ENCODE peak calls at places on chromosomes 7 and 10, in four cellular contexts. One of them, this sample, is unnamed.

GRCh38 chr10:43853369-43853768 is 204.7 kb upstream of the ZNF32 start:
- DNase-seq in testis: no peak
- DNase-seq in uterus: no peak
- DNase-seq in adrenal gland: no peak
- DNase-seq in this sample: peak; percentile 41

GRCh38 chr7:128022631-128023532 is 8.4 kb downstream of the LRRC4 start:
- DNase-seq in adrenal gland: no peak
- DNase-seq in testis: no peak
- DNase-seq in uterus: peak; percentile 35
- DNase-seq in this sample: no peak

GRCh38 chr7:43220250-43220649 is 107.8 kb downstream of the HECW1 start:
- DNase-seq in adrenal gland: no peak
- DNase-seq in uterus: no peak
- DNase-seq in testis: no peak
- DNase-seq in this sample: no peak

GRCh38 chr7:22350466-22351328 is 6.3 kb downstream of the RAPGEF5 start:
- DNase-seq in testis: peak; percentile 62
- DNase-seq in adrenal gland: peak; percentile 76
- DNase-seq in uterus: no peak
- DNase-seq in this sample: no peak

GRCh38 chr10:111551001-111551400 is 474.2 kb downstream of the ADRA2A start:
- DNase-seq in adrenal gland: no peak
- DNase-seq in uterus: no peak
- DNase-seq in testis: no peak
- DNase-seq in this sample: no peak

GRCh38 chr10:34017281-34017680 is 682.8 kb upstream of the NRP1 start:
- DNase-seq in adrenal gland: no peak
- DNase-seq in testis: no peak
- DNase-seq in uterus: no peak
- DNase-seq in this sample: no peak

GRCh38 chr7:2614646-2615330 is 17.0 kb upstream of the TTYH3 start:
- DNase-seq in adrenal gland: no peak
- DNase-seq in uterus: no peak
- DNase-seq in testis: no peak
- DNase-seq in this sample: no peak

GRCh38 chr10:124290095-124290795 is 128.5 kb downstream of the OAT start:
- DNase-seq in uterus: no peak
- DNase-seq in testis: peak; percentile 22
- DNase-seq in adrenal gland: peak; percentile 42
- DNase-seq in this sample: peak; percentile 83

GRCh38 chr10:63133787-63134557 is 844 bp downstream of the NRBF2 start:
- DNase-seq in uterus: no peak
- DNase-seq in testis: no peak
- DNase-seq in adrenal gland: no peak
- DNase-seq in this sample: no peak

GRCh38 chr7:54709283-54709682 is 49.7 kb downstream of the SEC61G start:
- DNase-seq in adrenal gland: no peak
- DNase-seq in uterus: no peak
- DNase-seq in testis: no peak
- DNase-seq in this sample: no peak

GRCh38 chr10:119620771-119621384 is 24.1 kb upstream of the TIAL1 start:
- DNase-seq in adrenal gland: no peak
- DNase-seq in testis: no peak
- DNase-seq in uterus: no peak
- DNase-seq in this sample: peak; percentile 8

GRCh38 chr7:50665403-50666123 is 100.4 kb upstream of the DDC start:
- DNase-seq in testis: no peak
- DNase-seq in uterus: no peak
- DNase-seq in adrenal gland: no peak
- DNase-seq in this sample: no peak

GRCh38 chr10:128036746-128037542 is 89.3 kb downstream of the MKI67 start:
- DNase-seq in uterus: no peak
- DNase-seq in adrenal gland: peak; percentile 57
- DNase-seq in testis: no peak
- DNase-seq in this sample: peak; percentile 70

GRCh38 chr7:46226860-46227259 is 305.8 kb upstream of the IGFBP3 start:
- DNase-seq in uterus: no peak
- DNase-seq in testis: no peak
- DNase-seq in adrenal gland: no peak
- DNase-seq in this sample: no peak

GRCh38 chr10:44956717-44957706 is 2.6 kb upstream of the RASSF4 start:
- DNase-seq in adrenal gland: no peak
- DNase-seq in testis: no peak
- DNase-seq in uterus: no peak
- DNase-seq in this sample: peak; percentile 11

GRCh38 chr7:77427996-77428603 is 12.0 kb upstream of the GSAP start:
- DNase-seq in adrenal gland: peak; percentile 20
- DNase-seq in uterus: no peak
- DNase-seq in testis: no peak
- DNase-seq in this sample: no peak

GRCh38 chr7:17928055-17928454 is 12.2 kb downstream of the SNX13 start:
- DNase-seq in testis: no peak
- DNase-seq in uterus: no peak
- DNase-seq in adrenal gland: no peak
- DNase-seq in this sample: no peak

GRCh38 chr10:88994034-88994433 is 3.4 kb downstream of the FAS start:
- DNase-seq in uterus: no peak
- DNase-seq in testis: no peak
- DNase-seq in adrenal gland: no peak
- DNase-seq in this sample: no peak

GRCh38 chr10:71726673-71727428 is 7.3 kb upstream of the C10orf105 start:
- DNase-seq in adrenal gland: no peak
- DNase-seq in testis: no peak
- DNase-seq in uterus: no peak
- DNase-seq in this sample: peak; percentile 82

GRCh38 chr7:37753398-37753797 is 69.8 kb downstream of the GPR141 start:
- DNase-seq in uterus: no peak
- DNase-seq in adrenal gland: no peak
- DNase-seq in testis: no peak
- DNase-seq in this sample: no peak

GRCh38 chr7:80249619-80250305 is 115.1 kb downstream of the GNAI1 start:
- DNase-seq in testis: no peak
- DNase-seq in uterus: no peak
- DNase-seq in adrenal gland: no peak
- DNase-seq in this sample: no peak

GRCh38 chr10:63094405-63094804 is 38.7 kb upstream of the NRBF2 start:
- DNase-seq in testis: no peak
- DNase-seq in uterus: no peak
- DNase-seq in adrenal gland: no peak
- DNase-seq in this sample: no peak

GRCh38 chr10:125283191-125283590 is 122.8 kb upstream of the CTBP2 start:
- DNase-seq in adrenal gland: no peak
- DNase-seq in testis: no peak
- DNase-seq in uterus: no peak
- DNase-seq in this sample: no peak

GRCh38 chr10:81426722-81427121 is 448.3 kb upstream of the NRG3 start:
- DNase-seq in uterus: no peak
- DNase-seq in testis: no peak
- DNase-seq in adrenal gland: no peak
- DNase-seq in this sample: no peak

GRCh38 chr10:93408788-93409187 is 73.3 kb downstream of the MYOF start:
- DNase-seq in uterus: no peak
- DNase-seq in adrenal gland: no peak
- DNase-seq in testis: no peak
- DNase-seq in this sample: no peak

GRCh38 chr7:98235901-98236300 is 16.1 kb downstream of the TECPR1 start:
- DNase-seq in uterus: no peak
- DNase-seq in adrenal gland: no peak
- DNase-seq in testis: no peak
- DNase-seq in this sample: no peak

GRCh38 chr10:42754155-42755027 is 28.2 kb upstream of the BMS1 start:
- DNase-seq in testis: no peak
- DNase-seq in adrenal gland: no peak
- DNase-seq in uterus: peak; percentile 41
- DNase-seq in this sample: no peak

GRCh38 chr10:17607603-17608332 is 9.4 kb downstream of the HACD1 start:
- DNase-seq in adrenal gland: no peak
- DNase-seq in testis: no peak
- DNase-seq in uterus: no peak
- DNase-seq in this sample: no peak

GRCh38 chr7:134108803-134109202 is 18.3 kb upstream of the LRGUK start:
- DNase-seq in testis: no peak
- DNase-seq in uterus: no peak
- DNase-seq in adrenal gland: no peak
- DNase-seq in this sample: no peak

GRCh38 chr7:137882806-137883205 is 36.0 kb upstream of the DGKI start:
- DNase-seq in adrenal gland: no peak
- DNase-seq in testis: no peak
- DNase-seq in uterus: no peak
- DNase-seq in this sample: no peak

GRCh38 chr7:71594746-71595145 is 462.8 kb downstream of the GALNT17 start:
- DNase-seq in adrenal gland: no peak
- DNase-seq in testis: no peak
- DNase-seq in uterus: no peak
- DNase-seq in this sample: no peak

GRCh38 chr7:24970676-24971075 is 9.3 kb downstream of the OSBPL3 start:
- DNase-seq in adrenal gland: no peak
- DNase-seq in uterus: no peak
- DNase-seq in testis: no peak
- DNase-seq in this sample: no peak

GRCh38 chr10:32140403-32140802 is 84.2 kb upstream of the KIF5B start:
- DNase-seq in uterus: no peak
- DNase-seq in testis: no peak
- DNase-seq in adrenal gland: no peak
- DNase-seq in this sample: no peak

GRCh38 chr7:94409561-94409960 is 14.9 kb downstream of the COL1A2 start:
- DNase-seq in testis: no peak
- DNase-seq in uterus: no peak
- DNase-seq in adrenal gland: no peak
- DNase-seq in this sample: no peak

GRCh38 chr10:88858493-88858892 is 6.8 kb upstream of the ANKRD22 start:
- DNase-seq in adrenal gland: no peak
- DNase-seq in uterus: no peak
- DNase-seq in testis: no peak
- DNase-seq in this sample: no peak

GRCh38 chr10:74178042-74178791 is 27.2 kb downstream of the ADK start:
- DNase-seq in adrenal gland: no peak
- DNase-seq in uterus: no peak
- DNase-seq in testis: no peak
- DNase-seq in this sample: no peak

GRCh38 chr10:74175510-74176379 is 24.7 kb downstream of the ADK start:
- DNase-seq in uterus: no peak
- DNase-seq in adrenal gland: no peak
- DNase-seq in testis: no peak
- DNase-seq in this sample: no peak

GRCh38 chr10:74177140-74177677 is 26.2 kb downstream of the ADK start:
- DNase-seq in adrenal gland: peak; percentile 49
- DNase-seq in uterus: no peak
- DNase-seq in testis: peak; percentile 58
- DNase-seq in this sample: peak; percentile 88

GRCh38 chr10:74174533-74174932 is 23.5 kb downstream of the ADK start:
- DNase-seq in testis: no peak
- DNase-seq in uterus: no peak
- DNase-seq in adrenal gland: no peak
- DNase-seq in this sample: no peak

GRCh38 chr10:74176380-74177139 is 25.5 kb downstream of the ADK start:
- DNase-seq in adrenal gland: peak; percentile 95
- DNase-seq in testis: peak; percentile 97
- DNase-seq in uterus: peak; percentile 89
- DNase-seq in this sample: peak; percentile 100
- TF ChIP-seq POLR2A in adrenal gland: peak; percentile 95
- TF ChIP-seq POLR2A in testis: peak; percentile 6
- TF ChIP-seq POLR2A in uterus: peak; percentile 70
- TF ChIP-seq POLR2A in this sample: peak; percentile 93

GRCh38 chr7:92704858-92705257 is 114.7 kb upstream of the FAM133B start:
- DNase-seq in adrenal gland: no peak
- DNase-seq in testis: no peak
- DNase-seq in uterus: no peak
- DNase-seq in this sample: no peak
- TF ChIP-seq CTCF in adrenal gland: no peak
- TF ChIP-seq CTCF in testis: no peak
- TF ChIP-seq CTCF in uterus: no peak
- TF ChIP-seq CTCF in this sample: no peak

DNA sequence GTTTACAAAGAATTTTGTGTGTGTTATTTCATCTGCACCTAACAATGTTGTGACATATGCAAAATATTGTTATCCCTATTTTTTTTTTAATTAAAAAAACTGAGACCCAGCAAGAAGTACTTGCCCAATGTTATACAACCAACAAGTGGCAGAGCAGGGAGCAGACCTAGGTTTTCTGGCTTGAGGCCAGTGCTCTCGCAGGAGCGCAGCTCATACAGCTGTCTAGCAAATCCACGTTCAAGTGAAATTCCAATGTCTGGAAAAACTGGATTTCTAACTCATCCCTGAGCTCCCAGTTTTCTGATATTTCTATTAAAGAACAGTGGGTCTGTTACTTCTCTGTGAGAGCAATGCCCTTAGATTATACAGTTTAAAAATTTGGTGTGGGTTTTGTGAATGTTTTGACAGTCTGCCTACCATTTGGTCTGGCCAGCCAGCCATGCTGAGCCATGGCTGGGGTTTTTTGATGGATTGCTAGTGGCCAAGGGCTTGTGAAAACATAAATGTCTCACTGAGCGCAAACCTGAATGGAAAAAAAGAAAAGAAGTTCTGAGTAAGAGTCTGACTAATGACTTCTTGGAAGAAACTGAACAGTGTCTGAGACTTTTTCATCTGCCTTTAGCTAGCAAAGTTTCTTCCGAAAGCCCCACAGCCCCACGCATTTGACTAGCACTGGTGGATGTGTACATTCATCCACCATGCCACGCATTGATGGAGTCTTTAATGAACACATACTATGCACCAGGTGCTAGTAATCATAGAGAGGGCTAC is 15.4 kb upstream of the PRF1 start:
- DNase-seq in adrenal gland: no peak
- DNase-seq in uterus: no peak
- DNase-seq in testis: no peak
- DNase-seq in this sample: no peak
- TF ChIP-seq POLR2A in adrenal gland: no peak
- TF ChIP-seq POLR2A in uterus: no peak
- TF ChIP-seq POLR2A in testis: no peak
- TF ChIP-seq POLR2A in this sample: no peak

DNA sequence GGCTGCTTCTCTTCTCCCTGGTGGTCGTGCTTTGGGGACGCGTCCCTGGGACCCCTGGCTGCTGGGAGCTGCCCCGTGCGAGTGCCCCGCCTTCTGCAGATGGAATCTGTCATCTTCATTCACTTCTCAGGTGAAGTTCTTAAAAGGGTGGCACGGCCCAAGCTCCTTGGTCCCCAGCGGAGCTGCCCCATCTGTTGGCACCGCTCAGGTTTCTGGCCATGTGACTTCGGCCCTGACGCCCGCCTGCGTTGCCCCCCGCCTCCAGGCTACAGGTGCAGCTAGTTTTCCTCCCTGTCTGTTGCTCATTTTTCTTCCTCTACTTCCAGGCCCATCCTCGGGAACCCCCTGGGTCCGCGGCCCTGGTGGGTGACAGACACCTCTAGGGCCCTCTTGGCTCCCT is 6.8 kb upstream of the NKX6-2 start:
- DNase-seq in uterus: no peak
- DNase-seq in testis: no peak
- DNase-seq in adrenal gland: no peak
- DNase-seq in this sample: no peak
- TF ChIP-seq CTCF in uterus: no peak
- TF ChIP-seq CTCF in testis: no peak
- TF ChIP-seq CTCF in adrenal gland: no peak
- TF ChIP-seq CTCF in this sample: no peak